ENCODE peak calls at places on chromosomes 6 and 20, in nine cellular contexts. T, F, N, C, M, S, B, R and P are unnamed samples.

GRCh38 chr20:31837896-31838397 is 7.5 kb downstream of the FOXS1 start:
- DNase-seq in T (no peak), N (no peak), S (no peak), C (peak; percentile 39), R (no peak), B (no peak), M (peak; percentile 43), F (peak; percentile 58), P (no peak)

GRCh38 chr20:21622097-21622496 is 83.4 kb upstream of the PAX1 start:
- DNase-seq in F (no peak), N (no peak), B (no peak), R (no peak), T (no peak), S (no peak), C (no peak), M (no peak), P (no peak)

GRCh38 chr6:106458021-106458986 is 97.8 kb downstream of the CRYBG1 start:
- DNase-seq in C (no peak), T (no peak), M (no peak), N (no peak), B (no peak), F (no peak), R (no peak), S (no peak), P (no peak)

GRCh38 chr6:4210619-4211419 is 75.4 kb upstream of the ECI2 start:
- DNase-seq in T (peak; percentile 20), R (peak; percentile 41), N (peak; percentile 47), C (peak; percentile 50), M (peak; percentile 70), B (no peak), F (peak; percentile 74), S (no peak), P (peak; percentile 13)

GRCh38 chr6:31083742-31084354 is 28.5 kb downstream of the C6orf15 start:
- DNase-seq in B (no peak), R (peak; percentile 61), M (peak; percentile 69), F (peak; percentile 34), S (no peak), T (no peak), C (peak; percentile 67), N (peak; percentile 28), P (no peak)

GRCh38 chr6:81265106-81265505 is 487.4 kb downstream of the TENT5A start:
- DNase-seq in S (no peak), T (no peak), B (no peak), R (no peak), F (no peak), M (no peak), N (no peak), C (peak; percentile 2), P (no peak)

GRCh38 chr6:55694148-55694547 is 115.2 kb upstream of the HMGCLL1 start:
- DNase-seq in C (peak; percentile 4), S (no peak), R (no peak), N (no peak), M (no peak), F (no peak), T (no peak), B (no peak), P (no peak)

GRCh38 chr6:155364844-155365437 is 50.7 kb upstream of the TFB1M start:
- DNase-seq in R (no peak), T (no peak), F (no peak), N (no peak), C (no peak), S (no peak), B (no peak), M (no peak), P (no peak)

GRCh38 chr20:31670371-31671228 is 32.9 kb downstream of the COX4I2 start:
- DNase-seq in F (no peak), C (no peak), N (no peak), M (peak; percentile 68), S (peak; percentile 84), B (no peak), T (no peak), R (no peak), P (no peak)

GRCh38 chr6:150539568-150539967 is 60.1 kb upstream of the PLEKHG1 start:
- DNase-seq in F (no peak), S (no peak), R (no peak), T (no peak), B (no peak), M (no peak), C (no peak), N (no peak), P (no peak)

GRCh38 chr6:36029464-36029863 is 1.9 kb downstream of the MAPK14 start:
- DNase-seq in F (peak; percentile 50), T (no peak), C (peak; percentile 4), B (no peak), N (no peak), M (no peak), S (no peak), R (no peak), P (no peak)

GRCh38 chr6:100339574-100340255 is 125.0 kb downstream of the SIM1 start:
- DNase-seq in C (no peak), S (no peak), M (no peak), T (no peak), B (no peak), R (no peak), F (no peak), N (no peak), P (no peak)

GRCh38 chr20:47972916-47973309 is 187.6 kb upstream of the SULF2 start:
- DNase-seq in R (no peak), F (no peak), M (no peak), N (no peak), S (no peak), T (no peak), B (no peak), C (no peak), P (no peak)

GRCh38 chr6:163263196-163263595 is 151.3 kb upstream of the QKI start:
- DNase-seq in C (no peak), R (no peak), N (no peak), M (no peak), B (no peak), F (no peak), T (no peak), S (no peak), P (no peak)

GRCh38 chr20:63183422-63184146 is 32.3 kb downstream of the YTHDF1 start:
- DNase-seq in S (peak; percentile 74), B (no peak), N (peak; percentile 56), M (peak; percentile 65), R (peak; percentile 8), C (peak; percentile 54), F (peak; percentile 35), T (peak; percentile 25), P (peak; percentile 27)

GRCh38 chr20:54062812-54063280 is 7.5 kb downstream of the BCAS1 start:
- DNase-seq in N (no peak), S (no peak), C (peak; percentile 76), R (peak; percentile 42), B (no peak), T (peak; percentile 58), F (peak; percentile 35), M (peak; percentile 59), P (no peak)

GRCh38 chr20:38842558-38842981 is 37.1 kb downstream of the PPP1R16B start:
- DNase-seq in T (no peak), R (no peak), C (no peak), B (peak; percentile 28), S (no peak), M (no peak), N (no peak), F (peak; percentile 37), P (no peak)

GRCh38 chr6:134921980-134922313 is 28.0 kb downstream of the ALDH8A1 start:
- DNase-seq in R (no peak), T (no peak), F (no peak), S (no peak), B (no peak), N (no peak), M (no peak), C (no peak), P (no peak)

GRCh38 chr20:40970218-40970617 is 58.4 kb upstream of the TOP1 start:
- DNase-seq in T (no peak), C (no peak), R (no peak), M (no peak), B (no peak), N (no peak), F (no peak), S (no peak), P (no peak)

GRCh38 chr20:49278036-49278816 is at the start of gene ZNFX1:
- DNase-seq in T (peak; percentile 95), R (peak; percentile 94), C (peak; percentile 98), B (peak; percentile 98), M (peak; percentile 96), F (peak; percentile 98), S (peak; percentile 100), N (peak; percentile 98), P (peak; percentile 97)
- H3K9me3 ChIP-seq in T (no peaks in the 10 kb centered on the region), R (no peaks in the 10 kb centered on the region), C (no peaks in the 10 kb centered on the region), B (peaks cover 35% of the 10 kb centered on the region), M (peaks cover 14% of the 10 kb centered on the region), F (no peaks in the 10 kb centered on the region), S (no peaks in the 10 kb centered on the region), N (peaks cover 26% of the 10 kb centered on the region), P (peaks cover 38% of the 10 kb centered on the region)

GRCh38 chr20:18331694-18332093 is 43.4 kb downstream of the ZNF133 start:
- DNase-seq in F (no peak), B (no peak), R (no peak), T (no peak), S (no peak), M (no peak), N (no peak), C (no peak), P (no peak)
- H3K9me3 ChIP-seq in F (no peaks in the 10 kb centered on the region), B (peaks cover 35% of the 10 kb centered on the region), R (peaks cover 8% of the 10 kb centered on the region), T (peaks cover 17% of the 10 kb centered on the region), S (no peaks in the 10 kb centered on the region), M (peaks cover 2% of the 10 kb centered on the region), N (peaks cover 6% of the 10 kb centered on the region), C (peaks cover 19% of the 10 kb centered on the region), P (peaks cover 15% of the 10 kb centered on the region)

DNA sequence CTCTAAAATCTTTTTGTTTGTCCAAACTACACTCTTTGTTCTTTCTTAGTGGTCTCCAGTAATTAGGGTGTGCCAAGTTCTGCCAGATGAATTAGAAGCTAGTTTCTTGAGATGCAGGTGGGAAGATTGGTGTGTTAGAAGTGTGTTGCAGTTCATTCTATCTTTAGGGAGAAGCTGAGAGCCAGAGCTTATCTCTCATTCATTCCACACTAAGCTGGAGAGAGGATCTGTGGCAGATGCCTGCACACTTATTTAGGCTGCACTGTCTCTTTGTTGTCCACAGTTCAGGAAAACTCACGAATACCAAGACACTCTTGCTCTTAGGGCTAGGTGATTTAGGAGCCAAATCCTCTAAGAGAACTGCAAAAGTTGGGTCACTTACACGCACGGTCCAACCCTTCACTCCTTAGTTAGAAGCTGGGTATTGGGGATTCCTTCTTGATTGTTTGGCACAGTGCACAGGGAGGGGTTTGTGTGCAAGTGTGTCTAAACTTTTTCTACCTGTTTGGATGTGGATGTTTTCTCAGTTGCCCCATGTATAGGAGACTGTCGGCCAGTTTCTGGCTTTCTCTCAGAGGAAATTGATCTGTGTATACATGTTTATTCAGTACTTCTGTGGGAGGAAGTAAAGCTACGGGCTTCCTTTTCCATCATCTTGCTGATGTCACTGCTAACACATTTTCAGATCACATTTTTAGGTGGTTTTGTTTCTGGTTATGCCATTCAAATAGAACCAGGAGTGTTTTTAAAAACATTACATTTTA is 49.5 kb downstream of the SMAP1 start:
- DNase-seq in B (no peak), F (peak; percentile 64), M (no peak), T (no peak), C (no peak), S (no peak), R (no peak), N (no peak), P (no peak)
- H3K9me3 ChIP-seq in B (peaks cover 18% of the 10 kb centered on the region), F (no peaks in the 10 kb centered on the region), M (no peaks in the 10 kb centered on the region), T (peaks cover 12% of the 10 kb centered on the region), C (peaks cover 4% of the 10 kb centered on the region), S (no peaks in the 10 kb centered on the region), R (no peaks in the 10 kb centered on the region), N (peaks cover 8% of the 10 kb centered on the region), P (no peaks in the 10 kb centered on the region)

DNA sequence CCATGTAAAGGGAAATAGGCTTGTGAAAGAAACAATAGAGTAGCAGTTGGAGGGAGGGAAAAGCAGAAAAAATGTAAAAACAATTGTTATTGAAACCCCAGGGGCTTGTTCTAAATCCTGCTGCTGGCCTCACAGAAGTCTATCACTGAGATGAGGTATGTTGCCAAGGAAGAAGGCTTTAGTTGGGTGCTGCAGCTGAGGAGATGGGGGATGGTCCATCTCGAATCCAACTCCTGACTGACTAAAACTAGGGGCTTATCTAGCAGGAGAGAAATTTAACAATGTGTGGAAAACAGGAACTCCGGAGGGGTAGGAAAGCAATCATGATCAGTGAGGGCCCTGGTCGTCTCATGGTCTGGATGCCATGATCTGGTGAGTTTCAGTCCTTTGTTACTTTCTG is 225.0 kb upstream of the EXOC2 start:
- DNase-seq in T (no peak), S (no peak), F (no peak), R (no peak), C (no peak), M (no peak), N (no peak), B (no peak), P (no peak)
- H3K9me3 ChIP-seq in T (peaks cover 3% of the 10 kb centered on the region), S (peaks cover 4% of the 10 kb centered on the region), F (no peaks in the 10 kb centered on the region), R (peaks cover 4% of the 10 kb centered on the region), C (peaks cover 3% of the 10 kb centered on the region), M (no peaks in the 10 kb centered on the region), N (no peaks in the 10 kb centered on the region), B (peaks cover 31% of the 10 kb centered on the region), P (no peaks in the 10 kb centered on the region)